ENCODE peak calls at places on chromosomes 7 and 10, in eight cellular contexts. N is BE2C, T is IMR-90, Q is HL-60, P is heart left ventricle, S is AG09319, K is tibial nerve, U is fibroblast of lung. D is an unnamed sample.

GRCh38 chr10:132908621-132909295 is 33.6 kb downstream of the CFAP46 start:
- DNase-seq in S (no peak), U (no peak), Q (no peak), N (no peak), P (peak), T (no peak), K (no peak), D (peak)

GRCh38 chr7:111312966-111313365 is 222.0 kb downstream of the LRRN3 start:
- DNase-seq in K (no peak), T (peak), S (no peak), U (peak), P (no peak), Q (no peak), N (peak), D (no peak)

GRCh38 chr7:107788216-107788615 is 14.8 kb downstream of the SLC26A3 start:
- DNase-seq in S (no peak), P (no peak), T (no peak), Q (no peak), N (no peak), K (no peak), U (no peak), D (no peak)

GRCh38 chr7:37247881-37248280 is 200.8 kb downstream of the ELMO1 start:
- DNase-seq in Q (peak), P (no peak), S (no peak), U (peak), N (no peak), T (peak), K (peak), D (no peak)

GRCh38 chr7:2022021-2022409 is 210.7 kb downstream of the MAD1L1 start:
- DNase-seq in U (no peak), Q (no peak), T (no peak), S (no peak), P (peak), K (no peak), N (peak), D (peak)

GRCh38 chr7:142445019-142445686 is 187.3 kb upstream of the PRSS58 start:
- DNase-seq in T (no peak), Q (no peak), P (no peak), U (no peak), K (no peak), S (no peak), N (no peak), D (no peak)

GRCh38 chr10:122158362-122158761 is 112.7 kb upstream of the BTBD16 start:
- DNase-seq in U (no peak), K (no peak), Q (no peak), N (no peak), T (no peak), S (no peak), P (no peak), D (no peak)

GRCh38 chr7:5692112-5692844 is 89.2 kb downstream of the RNF216 start:
- DNase-seq in S (peak), Q (no peak), K (peak), N (peak), T (peak), P (peak), U (peak), D (no peak)

GRCh38 chr10:99612167-99612831 is 7.9 kb downstream of the SLC25A28 start:
- DNase-seq in K (peak), T (peak), N (peak), S (peak), U (peak), Q (no peak), P (no peak), D (peak)

GRCh38 chr7:112186300-112186699 is 19.9 kb downstream of the DOCK4 start:
- DNase-seq in U (no peak), Q (no peak), S (no peak), T (no peak), K (no peak), P (no peak), N (no peak), D (no peak)

GRCh38 chr10:72276421-72277339 is 3.0 kb downstream of the DDIT4 start:
- DNase-seq in N (no peak), K (no peak), S (no peak), U (peak), P (peak), T (peak), Q (no peak), D (no peak)

GRCh38 chr7:35657125-35657524 is 37.8 kb downstream of the HERPUD2 start:
- DNase-seq in S (no peak), U (no peak), N (no peak), Q (no peak), T (no peak), P (no peak), K (no peak), D (no peak)

GRCh38 chr7:22137026-22137425 is 191.3 kb upstream of the CDCA7L start:
- DNase-seq in Q (no peak), T (peak), S (no peak), P (no peak), N (no peak), K (no peak), U (no peak), D (no peak)

GRCh38 chr10:11114251-11114650 is 96.6 kb downstream of the CELF2 start:
- DNase-seq in Q (no peak), P (no peak), T (no peak), U (no peak), S (no peak), K (no peak), N (no peak), D (no peak)

GRCh38 chr10:11110499-11110898 is 92.8 kb downstream of the CELF2 start:
- DNase-seq in K (no peak), S (no peak), Q (no peak), N (no peak), P (no peak), U (no peak), T (no peak), D (no peak)

GRCh38 chr10:11115337-11115736 is 97.7 kb downstream of the CELF2 start:
- DNase-seq in N (no peak), Q (no peak), P (no peak), K (no peak), S (no peak), U (no peak), T (no peak), D (no peak)

GRCh38 chr10:11112718-11113117 is 95.0 kb downstream of the CELF2 start:
- DNase-seq in U (peak), T (peak), P (no peak), K (no peak), Q (no peak), N (no peak), S (no peak), D (no peak)

DNA sequence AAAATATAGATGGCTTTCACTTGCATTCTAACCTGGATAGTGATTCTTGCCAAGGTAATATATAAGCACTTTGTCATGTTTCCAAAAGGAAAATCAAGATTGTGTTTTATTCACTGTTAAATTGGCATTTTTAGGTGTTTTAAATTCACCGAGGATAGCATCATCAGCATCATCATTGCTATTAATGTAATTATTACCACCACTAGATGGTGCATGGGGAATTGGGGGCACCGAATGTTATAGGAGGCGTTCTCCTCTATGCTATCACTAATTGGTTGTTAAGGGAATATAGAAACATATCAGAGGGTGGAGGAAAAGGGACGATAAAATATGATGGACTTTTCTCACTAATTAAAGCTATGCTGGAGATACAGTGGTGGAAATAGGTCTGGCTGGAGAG is 95.5 kb downstream of the CELF2 start:
- DNase-seq in S (no peak), T (no peak), P (no peak), Q (no peak), N (no peak), K (no peak), U (no peak), D (no peak)
- TF ChIP-seq CTCF in S (no peak), T (no peak), P (no peak), Q (no peak), N (no peak), K (peak), U (peak), D (peak)

DNA sequence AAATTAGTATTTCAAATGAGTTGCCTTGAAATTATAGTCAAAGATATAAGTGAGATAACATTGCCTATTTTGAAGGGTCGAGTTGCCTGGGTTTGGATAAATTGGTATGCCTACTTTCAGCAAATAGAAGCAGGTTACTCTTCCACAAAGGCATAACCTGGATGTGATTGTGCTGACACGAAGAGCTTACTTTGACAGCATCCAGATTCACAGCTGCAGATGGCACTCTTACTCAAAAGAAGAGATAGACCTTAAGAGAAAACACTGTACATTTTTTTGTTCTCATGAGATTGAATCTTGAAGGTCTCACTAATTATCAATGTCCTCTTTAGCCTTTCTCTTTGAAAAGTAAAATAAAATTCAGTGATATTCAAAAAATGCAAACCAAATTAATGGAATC is 1338.7 kb downstream of the REEP3 start:
- DNase-seq in P (no peak), U (no peak), K (no peak), S (no peak), T (no peak), N (no peak), Q (no peak), D (no peak)
- TF ChIP-seq CTCF in P (no peak), U (no peak), K (no peak), S (no peak), T (no peak), N (no peak), Q (no peak), D (no peak)

GRCh38 chr10:109922976-109923921 is at the start of gene XPNPEP1:
- DNase-seq in K (peak), T (peak), U (peak), N (peak), P (peak), S (no peak), Q (peak), D (peak)
- TF ChIP-seq CTCF in K (no peak), T (no peak), U (no peak), N (no peak), P (no peak), S (no peak), Q (no peak), D (no peak)

GRCh38 chr7:29300649-29301048 is 106.1 kb downstream of the CHN2 start:
- DNase-seq in Q (no peak), S (no peak), P (no peak), U (no peak), T (no peak), N (no peak), K (no peak), D (no peak)

GRCh38 chr7:29299986-29300609 is 105.5 kb downstream of the CHN2 start:
- DNase-seq in K (no peak), U (no peak), T (no peak), Q (no peak), S (no peak), N (no peak), P (no peak), D (no peak)

GRCh38 chr7:29296421-29296820 is 101.8 kb downstream of the CHN2 start:
- DNase-seq in K (no peak), T (no peak), U (no peak), S (no peak), Q (no peak), N (no peak), P (no peak), D (no peak)

GRCh38 chr7:29292886-29293658 is 98.5 kb downstream of the CHN2 start:
- DNase-seq in P (no peak), Q (no peak), N (no peak), U (no peak), S (no peak), T (no peak), K (no peak), D (no peak)

DNA sequence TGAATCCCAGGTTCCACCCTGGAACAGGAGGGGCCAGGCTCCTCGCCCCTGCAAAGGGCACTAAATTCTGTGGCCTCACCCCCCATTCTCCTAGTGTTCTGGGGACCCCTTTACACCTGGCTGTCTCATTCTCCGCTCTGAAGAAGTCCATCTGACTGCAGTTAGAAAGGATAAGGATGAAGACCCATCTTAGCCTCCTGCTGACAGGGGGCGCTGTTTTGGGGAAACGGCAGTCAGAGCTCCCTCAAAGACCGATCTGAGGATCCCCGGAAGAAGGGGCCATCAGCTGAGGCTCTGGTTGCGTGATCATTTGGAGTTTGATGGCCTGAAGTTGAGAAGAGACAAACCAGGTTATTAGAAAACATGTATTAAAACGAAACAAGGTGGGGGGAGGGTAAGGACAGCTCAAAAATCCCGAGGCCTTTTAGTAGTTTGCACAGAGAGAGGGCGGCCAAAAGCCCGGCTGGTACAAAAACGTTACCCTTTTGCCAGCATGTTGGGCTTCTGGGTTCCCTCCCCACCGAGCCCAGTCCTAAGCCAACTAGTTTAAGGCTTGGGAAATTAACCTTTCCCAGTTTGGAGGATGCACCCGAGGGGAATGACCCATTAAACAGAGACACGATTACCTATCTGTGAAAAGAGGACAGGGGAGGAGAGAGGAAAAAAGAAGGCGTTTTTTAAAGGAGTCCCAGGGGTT is 102.8 kb downstream of the CHN2 start:
- DNase-seq in U (no peak), N (peak), Q (no peak), T (no peak), S (no peak), K (no peak), P (no peak), D (no peak)
- TF ChIP-seq CTCF in U (peak), N (peak), Q (no peak), T (no peak), S (peak), K (no peak), P (no peak), D (no peak)

DNA sequence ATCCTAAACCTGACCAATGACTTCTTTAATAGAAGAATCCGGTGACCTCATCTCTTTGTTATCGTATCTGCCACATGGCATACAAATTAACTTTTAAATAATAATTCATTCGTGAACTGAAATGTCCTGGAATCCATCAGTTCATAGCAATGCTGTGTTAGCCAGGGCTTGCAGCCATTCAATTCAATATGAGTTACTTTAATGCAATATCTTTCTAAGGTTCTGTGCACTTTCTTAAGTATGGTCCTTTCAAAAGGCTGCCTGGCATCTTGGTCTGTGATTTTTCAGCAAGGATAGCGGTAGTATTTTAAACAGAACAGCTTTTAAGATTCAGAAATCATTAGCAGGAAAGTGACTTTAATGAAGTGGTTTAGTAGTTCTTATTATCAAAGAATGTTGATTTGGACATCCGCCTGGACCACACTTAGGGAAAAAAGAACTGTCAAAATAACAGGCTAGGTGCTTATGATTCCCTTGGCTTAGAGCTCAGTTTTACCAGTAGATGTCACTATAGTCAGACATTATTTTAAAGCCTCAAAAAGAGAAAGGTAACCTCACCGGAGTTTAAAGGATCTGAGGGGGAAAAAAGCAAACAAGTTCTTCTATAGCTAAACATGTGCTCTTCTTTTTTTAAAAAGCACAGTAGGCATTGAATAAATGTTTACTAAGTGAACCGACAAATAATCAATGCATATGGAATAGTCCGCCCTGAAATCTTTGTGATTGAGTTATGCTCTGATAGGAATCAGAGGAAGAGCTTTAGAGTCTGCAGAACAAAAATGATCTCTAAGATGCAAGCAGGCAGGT is 22.7 kb downstream of the SLC35G1 start:
- DNase-seq in N (no peak), T (peak), Q (no peak), P (no peak), S (no peak), U (peak), K (no peak), D (no peak)
- TF ChIP-seq CTCF in N (peak), T (peak), Q (peak), P (peak), S (peak), U (peak), K (peak), D (peak)

GRCh38 chr7:73983437-73984164 is 44.4 kb upstream of the ELN start:
- DNase-seq in S (no peak), T (no peak), P (no peak), N (peak), Q (no peak), K (no peak), U (no peak), D (peak)

GRCh38 chr7:73984481-73985205 is 43.3 kb upstream of the ELN start:
- DNase-seq in N (no peak), U (no peak), T (no peak), Q (no peak), P (no peak), S (no peak), K (no peak), D (no peak)

GRCh38 chr7:73987298-73987697 is 40.7 kb upstream of the ELN start:
- DNase-seq in S (no peak), K (no peak), P (peak), N (no peak), U (no peak), Q (no peak), T (no peak), D (no peak)

GRCh38 chr7:73986158-73986631 is 41.8 kb upstream of the ELN start:
- DNase-seq in K (peak), T (no peak), Q (no peak), P (peak), U (peak), S (no peak), N (no peak), D (no peak)

GRCh38 chr7:73985737-73986141 is 42.2 kb upstream of the ELN start:
- DNase-seq in N (no peak), T (no peak), S (no peak), Q (no peak), K (no peak), U (no peak), P (peak), D (no peak)
- TF ChIP-seq CTCF in N (no peak), T (no peak), S (no peak), Q (no peak), K (peak), U (no peak), P (no peak), D (no peak)